ENCODE peak calls at places on chromosome 5, in nine cellular contexts. One of them, this sample, is unnamed.

GRCh38 chr5:109146611-109147010 is 263.2 kb downstream of the PJA2 start:
- DNase-seq in stomach: no peak
- DNase-seq in endodermal cell: no peak
- DNase-seq in nephron progenitor cell: no peak
- DNase-seq in hepatocyte: no peak
- DNase-seq in cardiac fibroblast: peak; percentile 47
- DNase-seq in GM23338: no peak
- DNase-seq in testis: no peak
- DNase-seq in ovary: no peak
- DNase-seq in this sample: no peak

GRCh38 chr5:151896041-151896691 is 28.5 kb downstream of the GLRA1 start:
- DNase-seq in hepatocyte: peak; percentile 8
- DNase-seq in ovary: no peak
- DNase-seq in GM23338: peak; percentile 58
- DNase-seq in nephron progenitor cell: no peak
- DNase-seq in stomach: no peak
- DNase-seq in endodermal cell: peak; percentile 86
- DNase-seq in cardiac fibroblast: peak; percentile 82
- DNase-seq in testis: no peak
- DNase-seq in this sample: no peak

GRCh38 chr5:76742586-76742985 is 26.7 kb downstream of the F2R start:
- DNase-seq in stomach: no peak
- DNase-seq in GM23338: no peak
- DNase-seq in nephron progenitor cell: no peak
- DNase-seq in cardiac fibroblast: peak; percentile 59
- DNase-seq in endodermal cell: no peak
- DNase-seq in ovary: no peak
- DNase-seq in hepatocyte: no peak
- DNase-seq in testis: no peak
- DNase-seq in this sample: no peak

GRCh38 chr5:176153741-176154140 is 84.5 kb upstream of the SIMC1 start:
- DNase-seq in ovary: peak; percentile 65
- DNase-seq in endodermal cell: no peak
- DNase-seq in testis: no peak
- DNase-seq in GM23338: no peak
- DNase-seq in hepatocyte: no peak
- DNase-seq in stomach: no peak
- DNase-seq in cardiac fibroblast: peak; percentile 13
- DNase-seq in nephron progenitor cell: no peak
- DNase-seq in this sample: no peak

GRCh38 chr5:133801955-133802751 is 166.3 kb downstream of the C5orf15 start:
- DNase-seq in GM23338: no peak
- DNase-seq in nephron progenitor cell: peak; percentile 20
- DNase-seq in cardiac fibroblast: peak; percentile 5
- DNase-seq in stomach: peak; percentile 36
- DNase-seq in ovary: no peak
- DNase-seq in hepatocyte: peak; percentile 69
- DNase-seq in testis: no peak
- DNase-seq in endodermal cell: no peak
- DNase-seq in this sample: no peak

GRCh38 chr5:117054141-117054540 is 479.5 kb upstream of the SEMA6A start:
- DNase-seq in testis: no peak
- DNase-seq in GM23338: peak; percentile 55
- DNase-seq in ovary: no peak
- DNase-seq in cardiac fibroblast: no peak
- DNase-seq in nephron progenitor cell: no peak
- DNase-seq in endodermal cell: no peak
- DNase-seq in hepatocyte: no peak
- DNase-seq in stomach: no peak
- DNase-seq in this sample: no peak

GRCh38 chr5:129499208-129499852 is 39.2 kb downstream of the ADAMTS19 start:
- DNase-seq in hepatocyte: no peak
- DNase-seq in stomach: no peak
- DNase-seq in endodermal cell: no peak
- DNase-seq in testis: no peak
- DNase-seq in cardiac fibroblast: no peak
- DNase-seq in GM23338: no peak
- DNase-seq in ovary: no peak
- DNase-seq in nephron progenitor cell: no peak
- DNase-seq in this sample: no peak

GRCh38 chr5:11182441-11183080 is 421.5 kb upstream of the DAP start:
- DNase-seq in cardiac fibroblast: peak; percentile 56
- DNase-seq in hepatocyte: peak; percentile 60
- DNase-seq in GM23338: peak; percentile 85
- DNase-seq in nephron progenitor cell: peak; percentile 16
- DNase-seq in stomach: no peak
- DNase-seq in testis: peak; percentile 19
- DNase-seq in ovary: no peak
- DNase-seq in endodermal cell: peak; percentile 62
- DNase-seq in this sample: no peak

DNA sequence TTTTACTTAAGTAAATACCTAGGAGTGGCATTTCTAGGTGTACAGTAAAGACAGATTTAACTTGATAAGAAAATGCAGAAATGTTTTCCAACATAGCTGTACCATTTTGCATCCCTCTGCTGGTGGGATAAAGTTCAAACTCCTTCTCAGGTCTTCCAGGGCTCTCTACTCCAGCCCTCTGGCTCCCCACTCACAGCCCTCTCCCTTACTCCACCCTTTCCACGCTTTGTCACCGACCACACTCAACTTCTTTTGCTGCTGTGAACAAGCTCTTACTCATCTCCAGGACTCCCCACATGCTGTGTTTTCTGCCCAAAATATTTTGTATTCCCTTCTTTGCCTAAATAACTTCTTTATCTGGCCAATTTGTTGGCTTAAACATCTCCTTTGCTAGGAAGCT is 90.6 kb upstream of the OSMR start:
- DNase-seq in cardiac fibroblast: peak; percentile 67
- DNase-seq in GM23338: no peak
- DNase-seq in testis: no peak
- DNase-seq in ovary: no peak
- DNase-seq in stomach: no peak
- DNase-seq in hepatocyte: no peak
- DNase-seq in nephron progenitor cell: no peak
- DNase-seq in endodermal cell: no peak
- DNase-seq in this sample: no peak
- TF ChIP-seq CTCF in cardiac fibroblast: no peak
- TF ChIP-seq CTCF in GM23338: no peak
- TF ChIP-seq CTCF in testis: no peak
- TF ChIP-seq CTCF in ovary: no peak
- TF ChIP-seq CTCF in stomach: no peak
- TF ChIP-seq CTCF in hepatocyte: peak; percentile 5
- TF ChIP-seq CTCF in nephron progenitor cell: no peak
- TF ChIP-seq CTCF in endodermal cell: peak; percentile 47
- TF ChIP-seq CTCF in this sample: peak; percentile 13

DNA sequence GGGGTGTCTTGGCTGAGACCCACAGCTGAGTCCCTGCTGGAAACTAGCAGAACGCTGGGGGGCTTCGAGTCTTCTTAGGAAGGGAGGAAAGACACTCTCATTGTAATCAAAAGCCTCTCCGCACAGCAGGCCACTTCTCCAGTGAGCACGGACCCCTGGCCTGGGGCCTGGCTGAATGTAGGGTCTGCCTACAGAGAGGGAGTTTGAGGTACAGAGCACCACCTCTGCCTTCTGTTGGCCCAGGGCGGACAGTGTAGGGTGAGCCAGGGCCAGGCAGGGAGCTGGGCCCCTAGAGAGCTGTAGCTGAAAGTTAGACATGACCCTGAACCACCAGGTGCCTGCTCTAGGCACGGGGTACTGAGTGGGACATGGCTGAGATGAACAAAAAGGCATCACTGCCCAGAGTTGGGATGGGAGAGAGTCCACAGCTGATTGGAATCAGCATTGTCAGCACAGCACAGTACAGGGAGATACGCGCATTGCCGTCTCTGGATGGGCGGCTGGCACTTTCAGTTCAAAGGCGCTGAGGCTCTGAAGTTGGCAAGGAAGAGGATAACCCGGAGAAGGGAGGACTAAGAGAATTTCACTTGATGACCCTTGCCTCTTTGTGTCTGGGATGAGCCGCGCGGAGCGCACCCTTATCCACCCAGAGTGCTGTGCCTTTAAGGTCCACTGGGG is 363 bp upstream of the SLC25A48 start:
- DNase-seq in hepatocyte: no peak
- DNase-seq in cardiac fibroblast: peak; percentile 49
- DNase-seq in ovary: no peak
- DNase-seq in endodermal cell: no peak
- DNase-seq in testis: peak; percentile 67
- DNase-seq in nephron progenitor cell: no peak
- DNase-seq in stomach: no peak
- DNase-seq in GM23338: no peak
- DNase-seq in this sample: no peak
- TF ChIP-seq CTCF in hepatocyte: no peak
- TF ChIP-seq CTCF in cardiac fibroblast: peak; percentile 77
- TF ChIP-seq CTCF in ovary: no peak
- TF ChIP-seq CTCF in endodermal cell: no peak
- TF ChIP-seq CTCF in testis: peak; percentile 39
- TF ChIP-seq CTCF in nephron progenitor cell: peak; percentile 80
- TF ChIP-seq CTCF in stomach: peak; percentile 39
- TF ChIP-seq CTCF in GM23338: no peak
- TF ChIP-seq CTCF in this sample: no peak

DNA sequence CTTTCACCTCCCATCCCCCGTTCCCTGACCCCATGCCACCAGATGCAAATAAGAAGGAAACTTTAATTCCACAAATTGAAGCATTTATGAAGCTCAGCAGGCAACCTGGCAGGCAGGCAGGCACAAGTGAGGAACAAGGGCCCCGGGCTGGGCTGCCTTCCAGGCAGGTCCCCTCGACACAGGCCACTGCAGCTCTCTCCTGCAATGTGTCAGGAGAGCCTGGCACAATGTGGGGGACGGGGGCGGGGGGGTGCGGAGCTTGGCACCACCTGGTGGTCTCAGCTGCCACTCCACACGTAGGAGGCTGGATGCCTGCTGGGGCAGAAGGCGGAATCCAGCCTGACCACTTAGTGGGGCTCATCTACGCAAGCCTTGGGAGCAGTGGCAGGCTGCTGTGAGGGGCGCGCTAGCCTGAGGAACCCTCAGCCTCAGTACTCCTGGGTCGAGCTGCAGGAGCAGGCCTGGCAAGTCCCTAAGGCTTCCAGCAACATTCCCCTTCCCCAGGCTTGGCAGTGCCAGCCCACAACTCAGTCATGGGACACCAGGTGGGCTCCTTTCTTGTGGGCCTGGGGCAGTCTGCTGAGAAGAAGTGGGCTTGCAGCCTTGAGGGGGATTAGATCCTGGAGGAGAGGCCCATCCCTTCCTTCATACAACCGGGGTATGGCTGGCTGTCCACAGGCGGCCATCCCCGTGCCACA is 50.2 kb upstream of the KCNMB1 start:
- DNase-seq in testis: no peak
- DNase-seq in stomach: no peak
- DNase-seq in ovary: no peak
- DNase-seq in endodermal cell: no peak
- DNase-seq in hepatocyte: no peak
- DNase-seq in nephron progenitor cell: no peak
- DNase-seq in cardiac fibroblast: no peak
- DNase-seq in GM23338: no peak
- DNase-seq in this sample: no peak
- TF ChIP-seq CTCF in testis: no peak
- TF ChIP-seq CTCF in stomach: no peak
- TF ChIP-seq CTCF in ovary: no peak
- TF ChIP-seq CTCF in endodermal cell: no peak
- TF ChIP-seq CTCF in hepatocyte: no peak
- TF ChIP-seq CTCF in nephron progenitor cell: no peak
- TF ChIP-seq CTCF in cardiac fibroblast: no peak
- TF ChIP-seq CTCF in GM23338: no peak
- TF ChIP-seq CTCF in this sample: no peak

DNA sequence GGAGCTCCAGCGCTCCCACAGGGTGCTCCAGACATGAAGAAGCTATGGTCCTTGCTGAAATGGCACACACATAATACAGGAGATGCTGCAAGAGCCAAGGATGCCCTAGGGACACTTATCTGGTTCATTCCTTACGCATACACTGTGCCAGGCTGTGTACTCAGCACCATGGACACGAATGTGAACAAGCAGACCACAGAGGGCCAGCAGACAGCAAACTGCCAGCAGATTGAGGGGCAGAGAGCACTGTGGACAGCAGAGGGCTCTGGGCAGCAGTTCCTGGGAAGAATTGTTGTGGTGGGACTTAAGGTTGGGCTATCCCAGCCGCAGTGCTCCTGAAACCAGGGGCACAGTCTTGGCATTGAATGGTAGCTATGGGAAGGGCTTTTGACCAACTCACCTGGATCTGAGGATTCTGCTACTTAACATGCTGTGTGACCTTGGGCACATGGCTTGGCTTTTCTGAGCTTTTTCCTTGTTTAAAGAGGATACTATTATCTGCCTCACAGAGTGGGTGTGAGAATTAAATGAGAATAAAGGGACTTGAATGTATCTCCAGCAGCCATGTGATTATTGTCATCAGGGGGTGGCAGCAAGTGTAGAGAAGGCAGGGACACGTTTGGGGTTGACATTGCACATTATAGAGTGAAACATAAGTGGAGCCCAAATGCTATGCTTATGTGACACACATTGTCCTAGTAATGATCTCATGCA is 30.0 kb downstream of the PPARGC1B start:
- DNase-seq in stomach: no peak
- DNase-seq in ovary: no peak
- DNase-seq in GM23338: no peak
- DNase-seq in testis: no peak
- DNase-seq in nephron progenitor cell: no peak
- DNase-seq in hepatocyte: no peak
- DNase-seq in cardiac fibroblast: no peak
- DNase-seq in endodermal cell: no peak
- DNase-seq in this sample: no peak
- TF ChIP-seq CTCF in stomach: no peak
- TF ChIP-seq CTCF in ovary: no peak
- TF ChIP-seq CTCF in GM23338: peak; percentile 28
- TF ChIP-seq CTCF in testis: no peak
- TF ChIP-seq CTCF in nephron progenitor cell: no peak
- TF ChIP-seq CTCF in hepatocyte: no peak
- TF ChIP-seq CTCF in cardiac fibroblast: peak; percentile 12
- TF ChIP-seq CTCF in endodermal cell: peak; percentile 37
- TF ChIP-seq CTCF in this sample: no peak

DNA sequence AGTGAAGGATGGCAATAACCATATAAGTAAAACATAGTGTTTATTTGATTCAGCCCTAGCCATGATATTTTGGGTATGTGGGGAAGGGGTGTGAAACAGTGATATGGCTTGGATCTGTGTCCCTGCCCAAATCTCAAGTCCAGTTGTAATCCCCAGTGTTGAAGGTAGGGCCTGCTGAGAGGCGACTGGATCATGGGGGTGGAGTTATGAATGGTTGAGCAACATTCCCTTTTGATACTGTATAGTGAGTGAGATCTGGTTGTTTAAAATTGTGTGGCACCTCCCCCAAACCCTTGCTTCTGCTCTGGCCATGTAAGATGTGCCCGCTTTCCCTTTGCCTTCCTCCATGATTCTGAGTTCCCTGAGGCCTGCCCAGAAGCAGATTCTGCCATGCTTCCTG is 1804.6 kb downstream of the MAT2B start:
- DNase-seq in cardiac fibroblast: no peak
- DNase-seq in stomach: no peak
- DNase-seq in GM23338: no peak
- DNase-seq in hepatocyte: no peak
- DNase-seq in endodermal cell: no peak
- DNase-seq in ovary: no peak
- DNase-seq in testis: no peak
- DNase-seq in nephron progenitor cell: no peak
- DNase-seq in this sample: no peak
- TF ChIP-seq CTCF in cardiac fibroblast: no peak
- TF ChIP-seq CTCF in stomach: no peak
- TF ChIP-seq CTCF in GM23338: no peak
- TF ChIP-seq CTCF in hepatocyte: no peak
- TF ChIP-seq CTCF in endodermal cell: no peak
- TF ChIP-seq CTCF in ovary: no peak
- TF ChIP-seq CTCF in testis: no peak
- TF ChIP-seq CTCF in nephron progenitor cell: no peak
- TF ChIP-seq CTCF in this sample: no peak